ENCODE peak calls at places on chromosomes 6 and 20, in seven cellular contexts. Z is breast epithelium; Q is thoracic aorta; O is IMR-90; R is CD4-positive, alpha-beta T cell; M is body of pancreas; C is HepG2. X is an unnamed sample.

GRCh38 chr6:2839195-2839981 is 2.3 kb downstream of the SERPINB1 start:
- DNase-seq in R (no peak), C (peak; percentile 98), Z (no peak), M (peak; percentile 60), O (peak; percentile 83), Q (no peak), X (peak; percentile 60)

GRCh38 chr20:17816804-17817590 is 117.2 kb downstream of the BANF2 start:
- DNase-seq in O (no peak), M (no peak), R (no peak), Q (no peak), C (no peak), Z (no peak), X (no peak)

GRCh38 chr20:6502999-6503398 is 264.5 kb upstream of the BMP2 start:
- DNase-seq in Z (no peak), Q (no peak), C (no peak), R (no peak), M (no peak), O (no peak), X (no peak)

GRCh38 chr6:71412559-71412958 is 123.9 kb downstream of the OGFRL1 start:
- DNase-seq in O (peak; percentile 51), C (no peak), R (no peak), Z (no peak), M (no peak), Q (no peak), X (no peak)

GRCh38 chr6:44918893-44919292 is 409.2 kb upstream of the RUNX2 start:
- DNase-seq in M (no peak), C (no peak), Q (no peak), Z (no peak), O (no peak), R (no peak), X (no peak)

GRCh38 chr6:99841297-99841696 is 152.7 kb downstream of the MCHR2 start:
- DNase-seq in Z (no peak), Q (no peak), O (no peak), R (no peak), C (no peak), M (no peak), X (no peak)

GRCh38 chr6:63572733-63573139 is 456 bp downstream of the LOC128125822 start:
- DNase-seq in Z (peak; percentile 26), R (no peak), O (no peak), C (no peak), Q (no peak), M (no peak), X (no peak)

GRCh38 chr6:160919713-160920112 is 71.9 kb upstream of the MAP3K4 start:
- DNase-seq in M (peak; percentile 32), O (peak; percentile 83), Z (no peak), C (peak; percentile 36), Q (no peak), R (no peak), X (no peak)

GRCh38 chr6:105515054-105515453 is 112.2 kb upstream of the PREP start:
- DNase-seq in O (no peak), Z (no peak), R (no peak), M (no peak), Q (no peak), C (no peak), X (no peak)

GRCh38 chr6:11349880-11350279 is 117.4 kb upstream of the NEDD9 start:
- DNase-seq in O (no peak), R (no peak), Q (no peak), Z (no peak), M (no peak), C (no peak), X (no peak)

GRCh38 chr6:6942826-6943225 is 164.9 kb upstream of the RREB1 start:
- DNase-seq in M (no peak), C (no peak), O (peak; percentile 8), R (no peak), Q (no peak), Z (peak; percentile 49), X (no peak)

GRCh38 chr6:108592371-108593337 is 31.9 kb downstream of the FOXO3 start:
- DNase-seq in M (peak; percentile 33), C (no peak), Z (peak; percentile 71), O (peak; percentile 87), Q (no peak), R (peak; percentile 17), X (peak; percentile 85)

GRCh38 chr6:10184408-10185187 is 230.3 kb downstream of the TFAP2A start:
- DNase-seq in Z (no peak), C (no peak), M (no peak), R (no peak), O (no peak), Q (no peak), X (no peak)

GRCh38 chr20:18588554-18589043 is 745 bp downstream of the DTD1 start:
- DNase-seq in Z (no peak), M (no peak), O (no peak), R (no peak), Q (no peak), C (no peak), X (peak; percentile 47)

GRCh38 chr6:133052465-133052864 is 188.7 kb upstream of the EYA4 start:
- DNase-seq in M (no peak), O (no peak), R (no peak), Q (no peak), Z (no peak), C (no peak), X (no peak)

GRCh38 chr6:93036835-93037234 is 382.5 kb downstream of the EPHA7 start:
- DNase-seq in Q (no peak), Z (no peak), M (no peak), O (peak; percentile 1), C (peak; percentile 4), R (no peak), X (no peak)

GRCh38 chr6:77034161-77034560 is 429.1 kb downstream of the HTR1B start:
- DNase-seq in M (no peak), Q (no peak), O (peak; percentile 96), C (no peak), R (no peak), Z (no peak), X (no peak)

GRCh38 chr6:1906625-1907024 is 296.9 kb downstream of the FOXC1 start:
- DNase-seq in M (no peak), R (no peak), Z (no peak), Q (no peak), O (no peak), C (no peak), X (no peak)

GRCh38 chr20:20856306-20856705 is 143.9 kb upstream of the RALGAPA2 start:
- DNase-seq in R (no peak), C (no peak), Q (no peak), M (no peak), Z (no peak), O (no peak), X (no peak)

GRCh38 chr6:129895692-129896091 is 34.6 kb upstream of the TMEM244 start:
- DNase-seq in Z (no peak), Q (no peak), C (no peak), O (peak; percentile 60), M (no peak), R (no peak), X (no peak)

GRCh38 chr6:38337819-38338465 is 301.8 kb downstream of the BTBD9 start:
- DNase-seq in C (peak; percentile 33), R (no peak), O (peak; percentile 88), Q (no peak), Z (no peak), M (no peak), X (no peak)

GRCh38 chr6:136761227-136761922 is 30.9 kb downstream of the MAP3K5 start:
- DNase-seq in R (no peak), Z (peak; percentile 72), Q (no peak), C (no peak), M (peak; percentile 44), O (peak; percentile 36), X (no peak)

GRCh38 chr20:31260326-31260932 is 3.0 kb downstream of the DEFB115 start:
- DNase-seq in O (no peak), M (no peak), R (no peak), C (peak; percentile 66), Q (no peak), Z (no peak), X (no peak)

GRCh38 chr6:84767591-84768201 is 3.3 kb upstream of the TBX18 start:
- DNase-seq in Q (no peak), O (no peak), M (no peak), R (no peak), Z (no peak), C (no peak), X (no peak)

GRCh38 chr20:10761232-10761631 is 87.4 kb upstream of the JAG1 start:
- DNase-seq in M (no peak), Z (no peak), R (no peak), C (peak; percentile 41), Q (no peak), O (peak; percentile 89), X (no peak)

GRCh38 chr6:41922154-41922553 is 855 bp downstream of the BYSL start:
- DNase-seq in Z (no peak), C (no peak), R (no peak), M (no peak), Q (no peak), O (no peak), X (no peak)

GRCh38 chr20:46093531-46093930 is 3.8 kb upstream of the NCOA5 start:
- DNase-seq in Z (no peak), C (no peak), Q (no peak), O (no peak), R (no peak), M (no peak), X (no peak)

GRCh38 chr20:64077541-64077875 is 1.8 kb downstream of the RGS19 start:
- DNase-seq in R (no peak), O (no peak), M (no peak), Z (no peak), Q (no peak), C (no peak), X (no peak)
- H3K27ac ChIP-seq in R (peak overlapping the region; percentile 80), O (no peak overlapping the region), M (no peak overlapping the region), Z (no peak overlapping the region), Q (no peak overlapping the region), C (no peak overlapping the region), X (peak overlapping the region; percentile 76)

GRCh38 chr20:33062105-33062629 is 8.5 kb downstream of the BPIFB3 start:
- DNase-seq in R (no peak), Q (no peak), C (no peak), O (no peak), M (no peak), Z (no peak), X (no peak)
- H3K27ac ChIP-seq in R (no peak overlapping the region), Q (no peak overlapping the region), C (no peak overlapping the region), O (no peak overlapping the region), M (no peak overlapping the region), Z (no peak overlapping the region), X (no peak overlapping the region)

DNA sequence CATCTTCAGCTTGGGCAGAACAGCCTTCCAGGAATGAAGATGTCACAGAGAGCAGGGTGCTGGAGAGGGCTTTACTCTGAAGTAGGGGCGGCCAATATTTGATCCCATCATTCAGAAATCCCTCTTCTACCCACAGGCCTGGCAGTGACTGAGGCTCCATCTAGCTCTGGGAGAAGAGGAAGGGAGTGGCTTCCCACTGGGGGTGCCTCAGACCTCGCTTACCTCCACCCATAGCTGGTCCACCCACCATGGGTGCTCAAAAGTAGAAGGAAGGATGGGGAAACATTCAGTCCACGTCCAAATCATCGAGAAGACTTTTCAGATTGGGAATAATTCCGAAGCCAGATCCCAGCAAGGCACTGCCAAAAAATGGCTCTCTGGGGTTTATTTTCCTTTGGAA is 11.8 kb upstream of the THBD start:
- DNase-seq in R (no peak), C (no peak), M (no peak), O (no peak), Z (no peak), Q (no peak), X (no peak)
- H3K27ac ChIP-seq in R (no peak overlapping the region), C (no peak overlapping the region), M (no peak overlapping the region), O (no peak overlapping the region), Z (peak overlapping the region; percentile 60), Q (peak overlapping the region; percentile 90), X (peak overlapping the region; percentile 16)

DNA sequence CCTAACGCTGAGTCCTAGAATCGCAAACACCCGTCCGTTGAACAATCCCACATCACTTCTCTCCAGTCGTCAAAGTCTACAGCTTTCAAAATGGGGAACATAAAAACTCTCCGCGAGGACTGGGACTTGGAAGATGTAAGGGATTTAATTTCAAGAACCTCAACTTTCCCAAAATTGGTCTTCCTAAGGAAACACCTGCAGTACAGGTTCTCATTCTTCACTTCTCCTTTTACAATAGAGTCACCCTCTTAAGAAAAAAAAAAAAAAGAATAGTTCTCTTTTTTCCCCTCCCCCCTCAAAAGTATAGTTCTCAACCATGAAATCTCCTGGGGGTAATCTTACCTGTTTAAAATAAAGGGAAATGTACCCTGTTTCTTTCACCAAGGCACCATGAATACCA is 6.6 kb upstream of the ZBTB22 start:
- DNase-seq in R (no peak), Q (no peak), C (no peak), M (no peak), Z (no peak), O (no peak), X (no peak)
- H3K27ac ChIP-seq in R (no peak overlapping the region), Q (peak overlapping the region; percentile 75), C (no peak overlapping the region), M (peak overlapping the region; percentile 73), Z (peak overlapping the region; percentile 96), O (no peak overlapping the region), X (peak overlapping the region; percentile 92)

X was measured in Peyer's patch.